ENCODE peak calls at places on chromosome 5, in eight cellular contexts. G is fibroblast of pulmonary artery, M is prostate gland, F is fibroblast of mammary gland, D is brain microvascular endothelial cell, H is left ventricle myocardium inferior, S is gastrocnemius medialis, L is psoas muscle. I is an unnamed sample.
A peak's percentile ranks its signal among the peaks of the same experiment; 100 is the strongest.

GRCh38 chr5:27810458-27810857 is 772.1 kb upstream of the CDH9 start:
- DNase-seq in G (peak; percentile 77), M (no peak), F (peak; percentile 35), D (peak; percentile 29), H (no peak), S (no peak), L (no peak), I (peak; percentile 76)

GRCh38 chr5:154519375-154519774 is 41.3 kb upstream of the HAND1 start:
- DNase-seq in G (no peak), M (no peak), F (peak; percentile 74), D (peak; percentile 58), H (no peak), S (no peak), L (no peak), I (peak; percentile 27)

GRCh38 chr5:117893211-117893610 is 1095.1 kb downstream of the DTWD2 start:
- DNase-seq in G (peak; percentile 48), M (no peak), F (no peak), D (no peak), H (no peak), S (no peak), L (no peak), I (peak; percentile 16)

GRCh38 chr5:94168151-94168550 is 426.8 kb upstream of the POU5F2 start:
- DNase-seq in G (no peak), M (no peak), F (no peak), D (no peak), H (no peak), S (no peak), L (no peak), I (no peak)

GRCh38 chr5:134887593-134888159 is 13.5 kb downstream of the TXNDC15 start:
- DNase-seq in G (no peak), M (no peak), F (no peak), D (no peak), H (no peak), S (no peak), L (no peak), I (no peak)

GRCh38 chr5:155822177-155822576 is 504.8 kb upstream of the SGCD start:
- DNase-seq in G (no peak), M (no peak), F (no peak), D (no peak), H (no peak), S (no peak), L (no peak), I (no peak)

GRCh38 chr5:1172670-1173404 is 28.6 kb upstream of the SLC6A19 start:
- DNase-seq in G (no peak), M (no peak), F (no peak), D (no peak), H (no peak), S (no peak), L (no peak), I (no peak)

GRCh38 chr5:170747357-170747756 is 36.2 kb upstream of the GABRP start:
- DNase-seq in G (no peak), M (no peak), F (no peak), D (no peak), H (peak; percentile 73), S (no peak), L (no peak), I (no peak)

GRCh38 chr5:65307088-65307487 is 174.6 kb downstream of the ADAMTS6 start:
- DNase-seq in G (no peak), M (no peak), F (peak; percentile 8), D (no peak), H (no peak), S (no peak), L (no peak), I (peak; percentile 41)

GRCh38 chr5:87899109-87900100 is 369.2 kb downstream of the TMEM161B start:
- DNase-seq in G (no peak), M (no peak), F (peak; percentile 42), D (no peak), H (peak; percentile 29), S (peak; percentile 54), L (peak; percentile 73), I (peak; percentile 1)

GRCh38 chr5:105924366-105924765 is 1746.4 kb downstream of the EFNA5 start:
- DNase-seq in G (peak; percentile 34), M (no peak), F (peak; percentile 73), D (no peak), H (no peak), S (no peak), L (no peak), I (peak; percentile 75)

GRCh38 chr5:126462239-126463014 is 39.2 kb downstream of the GRAMD2B start:
- DNase-seq in G (peak; percentile 70), M (no peak), F (peak; percentile 30), D (no peak), H (no peak), S (no peak), L (no peak), I (peak; percentile 70)

GRCh38 chr5:38469707-38470267 is 86.7 kb downstream of the LIFR start:
- DNase-seq in G (no peak), M (no peak), F (no peak), D (no peak), H (no peak), S (no peak), L (no peak), I (no peak)

GRCh38 chr5:42993516-42994284 is 46.4 kb downstream of the ANXA2R start:
- DNase-seq in G (peak; percentile 93), M (no peak), F (peak; percentile 87), D (peak; percentile 69), H (no peak), S (no peak), L (peak; percentile 54), I (peak; percentile 89)

GRCh38 chr5:64977779-64978178 is 209.0 kb downstream of the CWC27 start:
- DNase-seq in G (peak; percentile 80), M (no peak), F (peak; percentile 86), D (no peak), H (no peak), S (no peak), L (no peak), I (no peak)

GRCh38 chr5:33267741-33268140 is 173.0 kb upstream of the TARS1 start:
- DNase-seq in G (no peak), M (no peak), F (no peak), D (no peak), H (no peak), S (no peak), L (no peak), I (no peak)

GRCh38 chr5:120552638-120553037 is 88.5 kb downstream of the PRR16 start:
- DNase-seq in G (no peak), M (no peak), F (peak; percentile 52), D (no peak), H (no peak), S (no peak), L (no peak), I (peak; percentile 44)

GRCh38 chr5:11239261-11239660 is 478.2 kb upstream of the DAP start:
- DNase-seq in G (no peak), M (no peak), F (no peak), D (no peak), H (no peak), S (no peak), L (no peak), I (no peak)

GRCh38 chr5:148687427-148687826 is 33.1 kb upstream of the HTR4 start:
- DNase-seq in G (peak; percentile 37), M (no peak), F (peak; percentile 39), D (peak; percentile 36), H (no peak), S (no peak), L (no peak), I (peak; percentile 55)

GRCh38 chr5:60445427-60445826 is 254.5 kb downstream of the DEPDC1B start:
- DNase-seq in G (no peak), M (no peak), F (no peak), D (no peak), H (no peak), S (no peak), L (no peak), I (no peak)

GRCh38 chr5:91641730-91642350 is 258.7 kb upstream of the ARRDC3 start:
- DNase-seq in G (peak; percentile 64), M (no peak), F (peak; percentile 66), D (no peak), H (no peak), S (no peak), L (no peak), I (peak; percentile 71)

GRCh38 chr5:10489810-10490426 is 48.2 kb downstream of the ROPN1L start:
- DNase-seq in G (peak; percentile 19), M (no peak), F (peak; percentile 47), D (no peak), H (no peak), S (no peak), L (no peak), I (peak; percentile 35)

GRCh38 chr5:54904425-54904824 is 81.0 kb downstream of the ESM1 start:
- DNase-seq in G (peak; percentile 75), M (no peak), F (peak; percentile 68), D (peak; percentile 45), H (no peak), S (no peak), L (no peak), I (peak; percentile 77)

GRCh38 chr5:179699640-179700298 is 1.0 kb downstream of the CANX start:
- DNase-seq in G (peak; percentile 40), M (no peak), F (peak; percentile 42), D (peak; percentile 28), H (no peak), S (no peak), L (no peak), I (peak; percentile 43)

GRCh38 chr5:61817472-61818326 is 485.6 kb downstream of the ZSWIM6 start:
- DNase-seq in G (peak; percentile 59), M (peak; percentile 47), F (peak; percentile 43), D (peak; percentile 26), H (peak; percentile 19), S (no peak), L (no peak), I (peak; percentile 68)
- TF ChIP-seq CTCF in G (peak; percentile 78), M (peak; percentile 39), F (peak; percentile 68), D (peak; percentile 80), H (peak; percentile 70), S (no peak), L (peak; percentile 37), I (peak; percentile 84)

GRCh38 chr5:151101151-151101550 is 20.3 kb upstream of the TNIP1 start:
- DNase-seq in G (no peak), M (no peak), F (no peak), D (no peak), H (no peak), S (no peak), L (no peak), I (no peak)
- H3K4me3 ChIP-seq in G (no peak overlapping the region), M (no peak overlapping the region), F (no peak overlapping the region), D (no peak overlapping the region), H (no peak overlapping the region), S (no peak overlapping the region), L (no peak overlapping the region), I (no peak overlapping the region)

GRCh38 chr5:151743535-151743934 is 14.9 kb downstream of the ATOX1 start:
- DNase-seq in G (no peak), M (no peak), F (no peak), D (no peak), H (no peak), S (no peak), L (no peak), I (no peak)
- TF ChIP-seq CTCF in G (peak; percentile 18), M (no peak), F (no peak), D (peak; percentile 16), H (no peak), S (no peak), L (no peak), I (no peak)

DNA sequence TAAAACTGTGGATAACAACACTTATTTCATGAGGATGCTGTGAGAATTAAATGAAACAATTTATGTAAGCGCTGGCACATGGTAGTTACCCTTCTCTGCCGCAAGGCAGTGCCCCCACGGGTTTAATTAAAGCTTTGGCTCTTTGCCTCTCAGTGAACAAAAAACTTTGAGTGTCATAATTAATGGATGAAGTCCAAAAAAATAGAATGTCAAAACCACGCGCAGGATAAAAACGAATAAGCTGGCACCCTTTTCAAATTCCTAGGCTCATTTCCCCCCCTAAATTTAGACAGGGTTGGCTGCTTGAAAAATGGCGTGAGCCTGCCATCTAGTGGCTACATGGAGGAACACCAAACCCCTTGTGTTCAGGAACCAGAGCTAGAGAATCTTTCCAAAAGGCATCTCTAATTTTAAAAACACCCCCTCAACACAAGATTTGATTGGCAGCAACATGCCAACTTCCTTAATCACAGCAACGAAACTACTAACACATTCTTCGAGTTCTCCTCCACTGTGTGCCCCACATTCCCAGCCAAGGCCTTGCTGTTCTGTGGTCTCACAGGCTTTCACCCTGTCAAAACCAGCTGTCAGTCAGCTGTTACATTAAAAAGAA is 29.0 kb upstream of the CCNG1 start:
- DNase-seq in G (peak; percentile 83), M (peak; percentile 31), F (peak; percentile 69), D (peak; percentile 42), H (peak; percentile 39), S (no peak), L (peak; percentile 65), I (peak; percentile 78)
- H3K4me3 ChIP-seq in G (no peak overlapping the region), M (no peak overlapping the region), F (no peak overlapping the region), D (no peak overlapping the region), H (peak overlapping the region; percentile 26), S (peak overlapping the region; percentile 37), L (peak overlapping the region; percentile 48), I (no peak overlapping the region)

I was measured in choroid plexus epithelial cell.